ENCODE peak calls at places on chromosomes 3 and 15, in four cellular contexts. U is HCT116, S is GM23248, G is PC-3. E is an unnamed sample.

GRCh38 chr15:101637549-101638318 is 14.4 kb downstream of the TM2D3 start:
- DNase-seq in U (no peak), S (peak; percentile 39), G (peak; percentile 85), E (peak; percentile 45)

GRCh38 chr15:97902140-97902780 is 58.2 kb upstream of the ARRDC4 start:
- DNase-seq in U (no peak), S (peak; percentile 95), G (peak; percentile 56), E (no peak)

GRCh38 chr15:68791431-68792283 is 29.0 kb downstream of the ANP32A start:
- DNase-seq in U (no peak), S (no peak), G (no peak), E (no peak)

GRCh38 chr15:69668963-69669362 is 216.3 kb downstream of the RPLP1 start:
- DNase-seq in U (no peak), S (no peak), G (no peak), E (no peak)

GRCh38 chr3:156710429-156710828 is 36.0 kb downstream of the TIPARP start:
- DNase-seq in U (no peak), S (no peak), G (no peak), E (no peak)

GRCh38 chr3:186361612-186362408 is at the start of gene DGKG:
- DNase-seq in U (no peak), S (peak; percentile 31), G (peak; percentile 29), E (no peak)

GRCh38 chr15:25903024-25903581 is 40.0 kb upstream of the ATP10A start:
- DNase-seq in U (no peak), S (peak; percentile 89), G (peak; percentile 80), E (no peak)

GRCh38 chr3:45816544-45816943 is 20.2 kb upstream of the SLC6A20 start:
- DNase-seq in U (no peak), S (no peak), G (peak; percentile 86), E (peak; percentile 31)

GRCh38 chr3:38267689-38268477 is 2.3 kb downstream of the SLC22A13 start:
- DNase-seq in U (no peak), S (no peak), G (no peak), E (no peak)

GRCh38 chr3:59313365-59313764 is 263.5 kb upstream of the CFAP20DC start:
- DNase-seq in U (peak; percentile 28), S (peak; percentile 60), G (peak; percentile 56), E (no peak)

GRCh38 chr3:34263014-34263714 is 464.7 kb downstream of the PDCD6IP start:
- DNase-seq in U (no peak), S (no peak), G (no peak), E (no peak)

GRCh38 chr3:98592345-98592935 is 971 bp downstream of the CPOX start:
- DNase-seq in U (no peak), S (peak; percentile 24), G (no peak), E (no peak)

GRCh38 chr15:38650936-38651327 is 86.3 kb upstream of the RASGRP1 start:
- DNase-seq in U (no peak), S (no peak), G (no peak), E (no peak)

GRCh38 chr3:44995142-44995770 is 19.2 kb downstream of the EXOSC7 start:
- DNase-seq in U (no peak), S (peak; percentile 68), G (peak; percentile 64), E (peak; percentile 33)

GRCh38 chr3:126356373-126357298 is 572 bp downstream of the KLF15 start:
- DNase-seq in U (no peak), S (peak; percentile 49), G (no peak), E (no peak)

GRCh38 chr15:26883466-26883865 is 16.6 kb downstream of the GABRA5 start:
- DNase-seq in U (no peak), S (no peak), G (no peak), E (no peak)

GRCh38 chr3:110419571-110419970 is 652.0 kb upstream of the NECTIN3 start:
- DNase-seq in U (no peak), S (peak; percentile 12), G (peak; percentile 44), E (peak; percentile 4)

GRCh38 chr3:16364323-16364722 is 99.3 kb downstream of the OXNAD1 start:
- DNase-seq in U (no peak), S (no peak), G (no peak), E (no peak)

GRCh38 chr3:153289334-153289808 is 127.3 kb downstream of the RAP2B start:
- DNase-seq in U (no peak), S (peak; percentile 74), G (peak; percentile 64), E (peak; percentile 38)

GRCh38 chr3:11434697-11435096 is 162.5 kb downstream of the ATG7 start:
- DNase-seq in U (no peak), S (peak; percentile 4), G (no peak), E (no peak)

GRCh38 chr15:81268881-81269601 is 54.9 kb downstream of the STARD5 start:
- DNase-seq in U (no peak), S (no peak), G (no peak), E (no peak)

GRCh38 chr3:49733551-49733950 is 9.8 kb upstream of the GMPPB start:
- DNase-seq in U (no peak), S (no peak), G (no peak), E (no peak)

GRCh38 chr3:50583897-50584296 is 14.6 kb downstream of the HEMK1 start:
- DNase-seq in U (no peak), S (no peak), G (no peak), E (no peak)

GRCh38 chr3:111521881-111522280 is 20.1 kb upstream of the CD96 start:
- DNase-seq in U (no peak), S (peak; percentile 83), G (no peak), E (peak; percentile 64)

GRCh38 chr3:158098834-158099424 is 7.3 kb downstream of the SHOX2 start:
- DNase-seq in U (no peak), S (no peak), G (no peak), E (no peak)
- TF ChIP-seq EZH2 in U (no peak), S (no peak), G (no peak), E (no peak)

GRCh38 chr15:66254364-66255292 is 1.1 kb upstream of the MEGF11 start:
- DNase-seq in U (no peak), S (no peak), G (no peak), E (no peak)
- TF ChIP-seq EZH2 in U (no peak), S (no peak), G (no peak), E (no peak)

GRCh38 chr3:123069021-123069381 is 2.2 kb downstream of the PDIA5 start:
- DNase-seq in U (no peak), S (no peak), G (no peak), E (no peak)

GRCh38 chr3:123066599-123066895 is 278 bp upstream of the PDIA5 start:
- DNase-seq in U (no peak), S (no peak), G (no peak), E (no peak)

GRCh38 chr3:123068227-123069020 is 1.6 kb downstream of the PDIA5 start:
- DNase-seq in U (peak; percentile 45), S (peak; percentile 57), G (peak; percentile 46), E (no peak)

GRCh38 chr3:123067689-123068226 is 933 bp downstream of the PDIA5 start:
- DNase-seq in U (no peak), S (peak; percentile 64), G (peak; percentile 74), E (no peak)

GRCh38 chr3:123066896-123067688 is at the start of gene PDIA5:
- DNase-seq in U (peak; percentile 77), S (peak; percentile 96), G (peak; percentile 95), E (peak; percentile 81)
- TF ChIP-seq EZH2 in U (no peak), S (no peak), G (no peak), E (no peak)

DNA sequence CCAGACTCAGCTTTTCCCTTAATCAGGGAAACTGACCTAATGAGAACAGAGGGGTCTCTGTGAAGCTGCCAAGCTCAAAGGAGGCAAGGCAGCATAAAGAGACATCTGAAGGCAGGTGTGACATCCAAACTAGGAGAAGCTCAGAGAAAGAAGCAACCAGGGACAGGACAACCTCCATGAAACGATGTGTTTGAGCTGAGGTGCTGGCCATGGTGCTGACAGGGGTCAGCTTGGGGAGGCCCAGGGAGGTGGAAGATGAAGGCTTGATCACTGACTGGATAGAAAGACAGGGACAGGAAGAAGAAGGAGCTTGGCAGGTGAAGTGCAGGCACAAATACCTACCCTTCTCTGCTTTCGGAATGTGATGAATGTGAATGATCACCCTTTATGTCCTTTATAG is 179.5 kb upstream of the NSMCE3 start:
- DNase-seq in U (no peak), S (peak; percentile 8), G (peak; percentile 23), E (no peak)
- TF ChIP-seq EZH2 in U (no peak), S (no peak), G (no peak), E (no peak)

DNA sequence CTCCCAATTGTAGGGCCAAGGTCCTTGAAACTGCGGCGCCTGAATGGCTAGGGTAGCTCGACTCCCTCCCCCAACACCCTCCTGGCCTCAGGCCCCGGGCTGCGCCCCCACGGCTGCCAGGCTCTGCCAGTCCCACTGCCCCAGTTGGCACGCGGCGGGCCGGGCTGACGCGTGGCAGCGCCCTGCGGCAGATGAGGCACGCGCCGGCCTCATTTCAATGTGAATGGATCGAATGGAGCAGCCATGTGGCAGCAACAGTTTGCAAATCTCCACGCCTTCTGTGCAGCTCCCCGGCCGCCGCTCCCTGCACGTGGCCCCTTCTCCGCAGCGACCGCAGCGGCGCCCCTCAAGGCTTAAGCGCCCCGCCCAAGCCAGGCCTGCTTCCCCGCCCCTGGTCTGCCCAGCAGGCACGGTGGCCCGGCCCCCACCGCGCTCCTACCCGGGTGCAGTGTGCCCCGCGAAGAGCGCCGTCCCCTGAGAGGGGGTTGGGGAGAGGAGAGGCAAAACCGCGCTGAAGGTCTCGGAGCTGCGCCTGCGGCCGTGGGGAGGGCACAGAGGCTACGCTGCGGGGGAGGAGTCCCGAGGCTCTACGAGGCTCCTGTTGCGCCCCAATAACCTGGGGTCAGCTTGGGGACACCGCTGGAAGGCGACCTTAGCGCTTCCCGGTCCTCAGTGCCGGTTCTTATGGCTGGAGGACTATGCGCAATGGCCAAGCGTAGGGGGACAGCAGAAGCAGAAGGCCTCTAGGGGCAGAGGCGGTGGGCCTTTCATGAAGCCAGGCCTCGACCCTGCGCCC is 3.1 kb upstream of the DLL4 start:
- DNase-seq in U (no peak), S (peak; percentile 55), G (no peak), E (no peak)
- TF ChIP-seq EZH2 in U (no peak), S (no peak), G (no peak), E (peak; percentile 67)

DNA sequence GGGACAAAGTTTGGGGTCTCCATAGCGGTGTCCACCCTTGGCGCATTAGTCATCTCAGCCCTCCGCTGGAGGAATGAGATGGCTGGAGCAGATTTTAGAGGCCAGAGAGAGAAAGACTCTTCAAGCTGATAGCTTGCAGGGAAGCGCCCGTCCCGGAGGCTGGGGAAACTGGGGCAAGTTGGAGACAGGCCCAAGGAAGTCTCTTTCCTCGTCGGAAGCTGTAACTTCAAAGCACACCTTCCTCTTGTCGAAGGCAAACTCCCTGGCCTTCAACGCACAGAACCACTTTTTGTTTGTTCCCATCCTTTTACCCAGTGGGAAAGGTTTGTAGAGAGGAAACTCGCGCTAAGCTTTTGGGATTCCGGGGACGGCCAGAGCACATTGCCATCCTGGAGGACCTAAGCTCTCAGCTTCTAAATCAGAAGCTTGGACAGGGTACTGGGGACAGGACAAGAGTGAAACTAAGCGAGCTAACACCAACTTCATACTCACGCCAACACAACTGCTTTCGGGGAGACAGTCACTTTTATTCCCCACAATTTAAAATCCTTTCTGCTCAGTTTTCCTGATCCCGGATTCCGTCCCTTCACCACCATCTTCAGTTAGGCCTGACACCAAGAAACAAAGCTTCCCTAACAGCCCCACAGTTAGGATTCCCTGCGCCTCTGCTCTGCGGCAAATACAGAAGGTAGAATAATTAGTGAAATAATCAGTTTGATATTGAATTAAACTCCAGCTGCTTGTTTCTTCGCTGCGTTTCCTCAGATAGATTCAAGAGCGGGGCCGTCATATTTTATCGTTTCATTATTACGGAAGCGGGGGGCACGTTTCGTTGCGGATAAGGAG is 1.1 kb upstream of the EOMES start:
- DNase-seq in U (no peak), S (peak; percentile 25), G (no peak), E (no peak)
- TF ChIP-seq EZH2 in U (no peak), S (peak; percentile 96), G (no peak), E (no peak)

DNA sequence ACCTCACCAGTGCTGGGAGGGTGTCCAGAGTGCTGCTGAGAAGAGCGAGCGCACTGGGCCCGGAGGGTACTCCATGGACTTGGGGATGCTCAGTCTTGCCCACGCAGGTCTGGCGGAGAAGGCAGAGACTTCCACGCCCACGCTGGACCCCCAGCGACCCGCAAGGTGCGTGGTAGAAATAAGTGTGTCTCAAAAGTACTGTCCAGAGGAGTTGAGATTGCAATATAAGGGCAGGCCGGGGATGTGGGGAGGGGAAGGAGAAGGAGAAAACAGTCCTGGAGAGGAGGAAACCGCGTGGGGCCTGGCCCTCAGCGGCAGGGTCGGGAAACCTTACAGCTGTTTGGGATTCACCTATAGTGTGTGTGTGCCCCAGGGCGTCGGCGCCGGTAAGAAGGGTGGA is 38.9 kb downstream of the NR2F2 start:
- DNase-seq in U (no peak), S (no peak), G (no peak), E (no peak)
- TF ChIP-seq EZH2 in U (no peak), S (no peak), G (no peak), E (no peak)